ENCODE peak calls at places on chromosome 14, in five cellular contexts. Y is endothelial cell of umbilical vein, F is IMR-90, N is tibial nerve, A is ovary. C is an unnamed sample.

GRCh38 chr14:21860172-21860571 is 186.6 kb upstream of the OR4E1 start:
- DNase-seq in Y (peak; percentile 58), F (no peak), N (no peak), A (no peak), C (no peak)

GRCh38 chr14:38290601-38291190 is 34.8 kb upstream of the CLEC14A start:
- DNase-seq in Y (peak; percentile 99), F (peak; percentile 98), N (no peak), A (no peak), C (no peak)

GRCh38 chr14:89425931-89426330 is 8.9 kb upstream of the FOXN3 start:
- DNase-seq in Y (peak; percentile 55), F (peak; percentile 99), N (no peak), A (no peak), C (no peak)

GRCh38 chr14:58488550-58488949 is 61.0 kb downstream of the KIAA0586 start:
- DNase-seq in Y (peak; percentile 46), F (peak; percentile 50), N (no peak), A (no peak), C (no peak)

GRCh38 chr14:70901218-70901772 is 6.0 kb upstream of the PCNX1 start:
- DNase-seq in Y (no peak), F (peak; percentile 66), N (no peak), A (no peak), C (no peak)

GRCh38 chr14:101897326-101897725 is 67.0 kb upstream of the DYNC1H1 start:
- DNase-seq in Y (no peak), F (no peak), N (no peak), A (no peak), C (no peak)

GRCh38 chr14:34013714-34014055 is 62.8 kb upstream of the EGLN3 start:
- DNase-seq in Y (no peak), F (no peak), N (no peak), A (no peak), C (no peak)

GRCh38 chr14:99659333-99659741 is 14.4 kb downstream of the HHIPL1 start:
- DNase-seq in Y (no peak), F (no peak), N (no peak), A (no peak), C (no peak)

GRCh38 chr14:104970231-104971068 is 7.7 kb downstream of the AHNAK2 start:
- DNase-seq in Y (peak; percentile 87), F (peak; percentile 81), N (peak; percentile 64), A (no peak), C (no peak)

GRCh38 chr14:59020382-59020781 is 168.1 kb upstream of the DAAM1 start:
- DNase-seq in Y (peak; percentile 35), F (peak; percentile 46), N (no peak), A (no peak), C (no peak)

GRCh38 chr14:100303179-100303578 is 3.1 kb downstream of the SLC25A29 start:
- DNase-seq in Y (no peak), F (no peak), N (no peak), A (no peak), C (no peak)

GRCh38 chr14:22976620-22977433 is 5.5 kb downstream of the AJUBA start:
- DNase-seq in Y (peak; percentile 62), F (peak; percentile 63), N (no peak), A (no peak), C (no peak)

GRCh38 chr14:72126561-72126960 is 194.3 kb downstream of the RGS6 start:
- DNase-seq in Y (no peak), F (no peak), N (no peak), A (no peak), C (no peak)

GRCh38 chr14:54610051-54610977 is 43.4 kb downstream of the SAMD4A start:
- DNase-seq in Y (no peak), F (peak; percentile 75), N (no peak), A (no peak), C (no peak)

GRCh38 chr14:59330455-59330854 is 134.7 kb downstream of the GPR135 start:
- DNase-seq in Y (no peak), F (peak; percentile 53), N (no peak), A (peak; percentile 21), C (no peak)

GRCh38 chr14:56789955-56790354 is 20.3 kb downstream of the OTX2 start:
- DNase-seq in Y (no peak), F (no peak), N (no peak), A (no peak), C (no peak)

GRCh38 chr14:74647834-74648361 is 35.9 kb upstream of the LTBP2 start:
- DNase-seq in Y (peak; percentile 29), F (no peak), N (no peak), A (peak; percentile 54), C (no peak)

GRCh38 chr14:41606249-41607118 is at the start of gene LRFN5:
- DNase-seq in Y (no peak), F (peak; percentile 49), N (no peak), A (peak; percentile 37), C (no peak)

GRCh38 chr14:23358553-23359166 is 6.0 kb upstream of the SLC22A17 start:
- DNase-seq in Y (no peak), F (no peak), N (no peak), A (no peak), C (no peak)

GRCh38 chr14:26204954-26205479 is 392.8 kb downstream of the NOVA1 start:
- DNase-seq in Y (peak; percentile 48), F (no peak), N (peak; percentile 23), A (peak; percentile 36), C (no peak)

GRCh38 chr14:62373889-62374394 is 611.7 kb downstream of the SNAPC1 start:
- DNase-seq in Y (no peak), F (peak; percentile 3), N (no peak), A (no peak), C (no peak)

GRCh38 chr14:102226356-102227125 is 78.4 kb downstream of the MOK start:
- DNase-seq in Y (no peak), F (no peak), N (no peak), A (no peak), C (no peak)

GRCh38 chr14:49594347-49595089 is 4.2 kb upstream of the LRR1 start:
- DNase-seq in Y (peak; percentile 93), F (peak; percentile 85), N (no peak), A (no peak), C (no peak)

GRCh38 chr14:34872822-34873590 is 2.2 kb downstream of the BAZ1A start:
- DNase-seq in Y (no peak), F (peak; percentile 69), N (no peak), A (peak; percentile 17), C (no peak)

GRCh38 chr14:101049511-101049910 is 146.0 kb upstream of the RTL1 start:
- DNase-seq in Y (no peak), F (no peak), N (no peak), A (no peak), C (no peak)

GRCh38 chr14:104779776-104780512 is 15.6 kb downstream of the AKT1 start:
- DNase-seq in Y (no peak), F (no peak), N (no peak), A (no peak), C (no peak)

GRCh38 chr14:65403231-65403630 is 9.3 kb upstream of the FUT8 start:
- DNase-seq in Y (no peak), F (no peak), N (no peak), A (no peak), C (no peak)

GRCh38 chr14:102928412-102929348 is 6.2 kb downstream of the AMN start:
- DNase-seq in Y (peak; percentile 24), F (peak; percentile 5), N (no peak), A (peak; percentile 56), C (peak; percentile 64)

GRCh38 chr14:51138353-51139103 is 43.6 kb upstream of the TRIM9 start:
- DNase-seq in Y (no peak), F (no peak), N (no peak), A (no peak), C (no peak)

GRCh38 chr14:46788994-46789393 is 137.4 kb upstream of the RPL10L start:
- DNase-seq in Y (no peak), F (no peak), N (no peak), A (no peak), C (no peak)

GRCh38 chr14:104086661-104087461 is 1.4 kb downstream of the ASPG start:
- DNase-seq in Y (no peak), F (no peak), N (no peak), A (peak; percentile 24), C (peak; percentile 83)

GRCh38 chr14:20606190-20606901 is 15.2 kb upstream of the RNASE12 start:
- DNase-seq in Y (peak; percentile 55), F (peak; percentile 34), N (no peak), A (no peak), C (peak; percentile 87)

GRCh38 chr14:104797112-104798044 is 1.8 kb upstream of the AKT1 start:
- DNase-seq in Y (no peak), F (no peak), N (no peak), A (no peak), C (no peak)

DNA sequence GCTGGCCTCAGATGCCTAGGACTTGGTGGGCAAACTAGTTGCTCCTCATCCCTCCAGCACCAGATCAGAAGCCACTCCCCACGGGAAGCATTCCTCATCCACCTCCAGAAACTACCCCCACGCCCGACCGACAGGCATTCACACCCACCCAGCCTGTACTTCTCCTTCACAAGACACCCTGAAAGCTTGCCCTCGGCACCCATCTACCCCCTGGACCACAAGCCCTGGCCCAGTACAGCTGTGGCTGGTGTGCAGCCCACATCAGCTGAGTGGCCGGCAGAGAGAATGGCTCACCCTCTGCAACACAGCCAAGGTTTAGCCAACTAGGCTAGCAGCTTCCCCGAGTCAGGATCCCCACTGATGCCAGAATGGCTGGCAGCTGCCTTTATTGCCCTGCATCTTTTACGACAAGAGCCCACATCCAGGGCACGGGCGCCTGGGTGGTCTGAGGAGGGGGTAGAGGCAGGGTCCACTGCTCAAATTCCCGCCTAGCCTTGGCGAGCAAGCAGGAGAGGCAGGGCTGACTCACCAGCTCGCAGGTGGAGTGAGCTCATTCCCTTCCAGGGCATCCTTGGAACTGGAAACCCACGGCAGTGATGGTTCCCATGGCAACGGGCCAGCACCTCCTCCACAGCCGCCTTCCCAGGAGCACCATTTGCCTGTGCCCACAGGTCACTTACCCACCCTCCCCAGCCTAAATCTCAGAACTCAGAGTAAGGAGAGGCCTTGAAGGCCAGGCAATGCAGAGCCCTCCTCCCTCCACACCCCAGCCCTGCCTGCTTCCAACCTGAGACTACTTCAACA is 17.1 kb downstream of the ACTN1 start:
- DNase-seq in Y (peak; percentile 44), F (peak; percentile 85), N (no peak), A (no peak), C (no peak)
- H3K27ac ChIP-seq in Y (no peak overlapping the region), F (peak overlapping the region; percentile 20), N (no peak overlapping the region), A (no peak overlapping the region), C (no peak overlapping the region)

GRCh38 chr14:92793709-92794546 is at the start of gene GOLGA5:
- DNase-seq in Y (peak; percentile 99), F (peak; percentile 98), N (peak; percentile 96), A (peak; percentile 98), C (peak; percentile 98)
- TF ChIP-seq POLR2A in Y (peak; percentile 85), F (peak; percentile 94), N (peak; percentile 73), A (peak; percentile 38), C (peak; percentile 76)

GRCh38 chr14:94341654-94342333 is 18.7 kb upstream of the SERPINA6 start:
- DNase-seq in Y (no peak), F (no peak), N (no peak), A (no peak), C (no peak)

GRCh38 chr14:94340533-94340932 is 17.4 kb upstream of the SERPINA6 start:
- DNase-seq in Y (no peak), F (no peak), N (no peak), A (no peak), C (no peak)

GRCh38 chr14:94338023-94338422 is 14.9 kb upstream of the SERPINA6 start:
- DNase-seq in Y (no peak), F (no peak), N (no peak), A (no peak), C (no peak)

GRCh38 chr14:94334837-94335236 is 11.7 kb upstream of the SERPINA6 start:
- DNase-seq in Y (no peak), F (no peak), N (no peak), A (no peak), C (no peak)

GRCh38 chr14:94337274-94337673 is 14.1 kb upstream of the SERPINA6 start:
- DNase-seq in Y (no peak), F (peak; percentile 31), N (no peak), A (no peak), C (no peak)
- TF ChIP-seq CTCF in Y (no peak), F (no peak), N (no peak), A (no peak), C (no peak)

GRCh38 chr14:68506021-68506644 is 286.7 kb downstream of the ZFP36L1 start:
- DNase-seq in Y (peak; percentile 48), F (peak; percentile 73), N (no peak), A (no peak), C (no peak)
- H3K27ac ChIP-seq in Y (peak overlapping the region; percentile 6), F (peak overlapping the region; percentile 58), N (no peak overlapping the region), A (no peak overlapping the region), C (no peak overlapping the region)

C was measured in right lobe of liver.